ENCODE peak calls at places on chromosomes 16 and 17, in eight cellular contexts. C is astrocyte of the cerebellum; O is NCI-H1436; I is activated naive CD4-positive, alpha-beta T cell; K is mesenchymal stem cell; V is foreskin keratinocyte; J is CMK; H is amniotic stem cell. X is an unnamed sample.

GRCh38 chr17:38572665-38573365 is 32.9 kb downstream of the SRCIN1 start:
- DNase-seq in C (no peak), O (peak), I (no peak), K (no peak), V (no peak), J (no peak), H (no peak), X (no peak)

GRCh38 chr16:4370570-4371480 is 823 bp upstream of the VASN start:
- DNase-seq in C (peak), O (no peak), I (no peak), K (peak), V (no peak), J (peak), H (no peak), X (no peak)

GRCh38 chr17:32349854-32350661 is at the start of gene ZNF207:
- DNase-seq in C (peak), O (peak), I (peak), K (peak), V (peak), J (peak), H (peak), X (peak)

GRCh38 chr16:23374721-23375120 is 72.6 kb downstream of the SCNN1B start:
- DNase-seq in C (no peak), O (no peak), I (no peak), K (no peak), V (peak), J (no peak), H (no peak), X (no peak)

GRCh38 chr16:85200471-85201278 is 88.4 kb upstream of the CIBAR2 start:
- DNase-seq in C (no peak), O (no peak), I (no peak), K (peak), V (peak), J (no peak), H (no peak), X (no peak)

GRCh38 chr16:85621698-85622433 is 8.7 kb downstream of the GSE1 start:
- DNase-seq in C (no peak), O (no peak), I (no peak), K (no peak), V (no peak), J (no peak), H (no peak), X (peak)

GRCh38 chr17:66076546-66077190 is 115.3 kb downstream of the CEP112 start:
- DNase-seq in C (no peak), O (no peak), I (no peak), K (peak), V (no peak), J (no peak), H (no peak), X (no peak)

GRCh38 chr17:41103896-41104295 is 1.3 kb upstream of the KRTAP4-9 start:
- DNase-seq in C (no peak), O (no peak), I (no peak), K (peak), V (no peak), J (no peak), H (no peak), X (no peak)

GRCh38 chr16:75121949-75122568 is 5.5 kb upstream of the LDHD start:
- DNase-seq in C (no peak), O (no peak), I (no peak), K (no peak), V (no peak), J (no peak), H (no peak), X (no peak)

GRCh38 chr17:58084317-58084981 is 1.2 kb downstream of the DYNLL2 start:
- DNase-seq in C (no peak), O (peak), I (no peak), K (peak), V (peak), J (no peak), H (no peak), X (peak)

GRCh38 chr16:67594956-67595355 is 32.6 kb downstream of the CTCF start:
- DNase-seq in C (peak), O (no peak), I (no peak), K (peak), V (peak), J (no peak), H (no peak), X (no peak)

GRCh38 chr17:28843810-28844137 is 1.2 kb upstream of the FAM222B start:
- DNase-seq in C (no peak), O (no peak), I (no peak), K (no peak), V (no peak), J (no peak), H (no peak), X (no peak)

GRCh38 chr16:56258508-56259424 is 67.5 kb downstream of the GNAO1 start:
- DNase-seq in C (no peak), O (no peak), I (no peak), K (no peak), V (no peak), J (no peak), H (no peak), X (no peak)

GRCh38 chr17:80688994-80689635 is 144.5 kb downstream of the RPTOR start:
- DNase-seq in C (no peak), O (no peak), I (no peak), K (no peak), V (no peak), J (peak), H (no peak), X (no peak)

GRCh38 chr17:60729854-60730253 is 52.2 kb downstream of the BCAS3 start:
- DNase-seq in C (no peak), O (no peak), I (no peak), K (no peak), V (no peak), J (no peak), H (no peak), X (no peak)

GRCh38 chr16:58638148-58639036 is 8.8 kb upstream of the CNOT1 start:
- DNase-seq in C (peak), O (no peak), I (no peak), K (peak), V (peak), J (no peak), H (peak), X (peak)

GRCh38 chr17:17940451-17940911 is 31.7 kb downstream of the TOM1L2 start:
- DNase-seq in C (peak), O (no peak), I (no peak), K (peak), V (no peak), J (no peak), H (peak), X (no peak)

X was measured in left lobe of liver.